ENCODE peak calls at places on chromosomes 7 and 10, in eight cellular contexts. M is substantia nigra; T is left ventricle myocardium inferior; D is psoas muscle; B is CD4-positive, alpha-beta T cell; O is A549; Z is tibial artery; L is H9. P is an unnamed sample.

GRCh38 chr10:61244261-61244775 is 208.9 kb downstream of the TMEM26 start:
- DNase-seq in M (no peak), T (no peak), D (no peak), B (no peak), O (no peak), Z (no peak), L (no peak), P (no peak)

GRCh38 chr7:71613316-71613715 is 481.4 kb downstream of the GALNT17 start:
- DNase-seq in M (no peak), T (no peak), D (no peak), B (no peak), O (no peak), Z (no peak), L (no peak), P (no peak)

GRCh38 chr10:98659951-98660350 is 213.2 kb upstream of the HPS1 start:
- DNase-seq in M (no peak), T (no peak), D (no peak), B (no peak), O (no peak), Z (no peak), L (no peak), P (no peak)

GRCh38 chr10:28892818-28893547 is 215.7 kb downstream of the BAMBI start:
- DNase-seq in M (no peak), T (no peak), D (no peak), B (no peak), O (no peak), Z (no peak), L (no peak), P (no peak)

GRCh38 chr7:104207348-104207730 is 474 bp downstream of the ORC5 start:
- DNase-seq in M (no peak), T (no peak), D (no peak), B (no peak), O (no peak), Z (no peak), L (no peak), P (no peak)

GRCh38 chr10:104441601-104442000 is 88.0 kb downstream of the CFAP58 start:
- DNase-seq in M (no peak), T (no peak), D (no peak), B (no peak), O (no peak), Z (no peak), L (no peak), P (peak; percentile 52)

GRCh38 chr10:125742465-125742864 is 23.0 kb downstream of the EDRF1 start:
- DNase-seq in M (no peak), T (no peak), D (no peak), B (no peak), O (no peak), Z (no peak), L (no peak), P (no peak)

GRCh38 chr10:102769375-102770107 is 25.8 kb downstream of the WBP1L start:
- DNase-seq in M (no peak), T (no peak), D (no peak), B (no peak), O (peak; percentile 44), Z (no peak), L (no peak), P (peak; percentile 77)

GRCh38 chr10:119478111-119479047 is 64.1 kb downstream of the RGS10 start:
- DNase-seq in M (no peak), T (no peak), D (no peak), B (no peak), O (no peak), Z (no peak), L (no peak), P (no peak)

GRCh38 chr7:34143397-34143796 is 238.1 kb downstream of the BMPER start:
- DNase-seq in M (no peak), T (no peak), D (no peak), B (no peak), O (no peak), Z (no peak), L (no peak), P (no peak)

GRCh38 chr7:46432666-46433065 is 511.6 kb upstream of the IGFBP3 start:
- DNase-seq in M (no peak), T (no peak), D (no peak), B (no peak), O (peak; percentile 10), Z (no peak), L (no peak), P (peak; percentile 89)

GRCh38 chr7:7418997-7419396 is 116.7 kb downstream of the COL28A1 start:
- DNase-seq in M (no peak), T (no peak), D (no peak), B (no peak), O (no peak), Z (no peak), L (no peak), P (no peak)

GRCh38 chr10:112235920-112236319 is 47.3 kb upstream of the TECTB start:
- DNase-seq in M (no peak), T (no peak), D (no peak), B (no peak), O (no peak), Z (no peak), L (no peak), P (peak; percentile 29)

DNA sequence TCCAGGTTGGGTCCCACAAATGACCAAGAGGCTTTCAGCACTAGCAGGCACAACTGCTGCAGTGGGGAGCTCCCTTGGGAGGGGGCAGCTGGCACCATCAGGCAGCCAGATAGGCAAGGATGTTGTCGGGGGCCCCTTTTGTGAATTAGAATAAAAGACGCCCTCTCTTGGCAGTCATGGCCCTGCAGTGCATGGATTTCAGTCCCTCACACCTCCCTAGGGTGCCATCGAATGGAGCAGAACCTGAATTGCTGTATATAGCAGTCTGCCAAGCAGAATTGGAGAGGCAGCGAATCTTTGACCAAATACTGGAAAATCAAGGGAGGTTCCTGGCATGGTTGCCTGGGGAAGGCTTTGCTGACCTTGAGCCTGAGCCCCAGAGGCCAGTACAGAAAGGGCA is 22.4 kb upstream of the ADCYAP1R1 start:
- DNase-seq in M (no peak), T (no peak), D (no peak), B (no peak), O (no peak), Z (no peak), L (no peak), P (no peak)
- H3K27ac ChIP-seq in M (no peak overlapping the region), T (no peak overlapping the region), D (no peak overlapping the region), B (no peak overlapping the region), O (no peak overlapping the region), Z (no peak overlapping the region), L (no peak overlapping the region), P (no peak overlapping the region)

GRCh38 chr7:156435486-156436231 is 204.9 kb upstream of the RNF32 start:
- DNase-seq in M (no peak), T (no peak), D (no peak), B (no peak), O (no peak), Z (no peak), L (no peak), P (no peak)

GRCh38 chr7:156442503-156442902 is 198.1 kb upstream of the RNF32 start:
- DNase-seq in M (no peak), T (no peak), D (no peak), B (no peak), O (no peak), Z (no peak), L (no peak), P (no peak)

GRCh38 chr7:156437021-156437614 is 203.5 kb upstream of the RNF32 start:
- DNase-seq in M (no peak), T (no peak), D (no peak), B (no peak), O (no peak), Z (no peak), L (no peak), P (no peak)

GRCh38 chr7:156438011-156438410 is 202.6 kb upstream of the RNF32 start:
- DNase-seq in M (no peak), T (no peak), D (no peak), B (no peak), O (no peak), Z (no peak), L (no peak), P (no peak)

DNA sequence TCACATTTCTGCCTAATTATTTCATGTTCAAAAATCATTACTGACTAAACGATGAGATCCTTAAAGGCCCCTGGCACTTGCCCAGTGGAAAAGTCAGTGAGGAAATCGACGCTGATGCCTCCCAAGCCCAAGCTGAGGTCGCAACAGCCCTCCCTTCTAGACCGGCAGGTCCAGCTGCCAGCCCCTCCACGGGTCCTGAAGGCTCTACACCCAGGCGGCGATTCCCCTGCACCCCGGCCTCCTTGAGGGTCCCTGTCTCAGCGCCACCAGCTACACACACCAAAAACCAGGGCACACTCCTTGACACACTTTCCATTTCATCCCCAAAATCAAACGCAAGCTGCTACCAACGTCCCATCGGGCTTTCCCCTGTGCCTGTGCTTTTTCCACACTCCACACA is 200.1 kb upstream of the RNF32 start:
- DNase-seq in M (no peak), T (no peak), D (no peak), B (no peak), O (no peak), Z (no peak), L (no peak), P (no peak)
- H3K27ac ChIP-seq in M (no peak overlapping the region), T (no peak overlapping the region), D (no peak overlapping the region), B (no peak overlapping the region), O (no peak overlapping the region), Z (no peak overlapping the region), L (no peak overlapping the region), P (no peak overlapping the region)

DNA sequence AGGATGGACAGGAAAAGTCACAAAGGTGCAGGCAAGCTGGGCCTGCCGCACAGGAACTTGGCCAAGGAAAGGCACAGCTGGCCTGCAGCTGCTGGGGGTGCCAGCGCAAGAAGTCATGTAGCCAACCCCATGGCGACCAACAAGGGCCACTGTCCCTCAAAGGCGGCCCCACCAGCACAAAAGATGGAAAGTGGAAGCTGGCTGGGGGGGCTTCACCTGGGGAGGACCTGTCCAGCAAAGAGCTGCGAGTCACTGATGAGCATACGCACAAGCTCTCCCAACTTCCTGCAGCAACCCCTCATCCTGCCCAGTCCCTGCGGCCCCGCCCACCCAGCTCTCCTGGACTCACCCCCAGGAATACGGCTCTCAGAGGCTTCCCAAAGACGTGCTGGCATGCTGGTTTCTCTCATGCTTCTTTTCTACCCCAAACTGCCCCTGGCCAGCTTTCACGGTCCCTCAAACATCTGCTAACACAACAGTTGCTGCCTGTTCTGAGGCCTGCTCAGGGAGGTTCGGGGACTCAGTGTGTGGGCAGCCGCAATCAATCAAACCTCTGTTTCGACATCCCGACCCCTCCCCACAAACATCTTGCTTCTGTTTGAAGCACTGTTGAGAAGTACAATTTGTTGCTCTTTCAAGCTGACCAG is 67.6 kb downstream of the FAM53B start:
- DNase-seq in M (no peak), T (peak; percentile 17), D (peak; percentile 36), B (no peak), O (no peak), Z (no peak), L (no peak), P (no peak)
- H3K27ac ChIP-seq in M (peak overlapping the region; percentile 95), T (peak overlapping the region; percentile 95), D (no peak overlapping the region), B (no peak overlapping the region), O (no peak overlapping the region), Z (no peak overlapping the region), L (no peak overlapping the region), P (no peak overlapping the region)

DNA sequence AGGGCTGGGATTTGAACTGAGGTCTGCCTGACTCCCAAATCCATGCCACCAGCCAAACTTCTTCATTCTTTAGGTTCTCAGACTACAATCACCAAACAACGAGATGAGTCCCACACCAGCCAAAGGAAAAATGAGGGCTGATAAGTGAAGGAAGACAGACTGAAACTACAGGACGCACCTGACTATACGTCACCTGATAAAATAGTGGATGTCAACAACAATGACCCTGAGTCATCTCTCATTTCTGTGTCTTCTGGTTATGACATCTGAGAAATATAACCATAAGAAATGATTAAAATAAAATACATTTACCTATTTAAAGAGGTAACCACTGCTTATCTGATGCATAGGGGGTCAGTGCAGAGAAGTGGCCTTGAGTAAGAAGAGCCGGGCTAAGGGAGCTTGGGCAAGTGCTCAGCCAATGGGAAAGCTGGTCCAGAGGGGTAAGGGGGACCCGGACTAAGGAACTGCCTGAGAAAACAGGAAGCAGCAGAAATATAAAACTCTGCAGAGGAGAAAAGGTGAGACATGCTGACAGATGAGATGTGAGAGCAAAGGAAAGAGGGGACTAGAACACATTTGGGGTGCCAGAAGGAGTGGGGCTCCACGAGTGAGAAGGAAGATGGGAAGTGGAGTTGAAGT is 51.8 kb downstream of the HIPK2 start:
- DNase-seq in M (no peak), T (no peak), D (no peak), B (no peak), O (no peak), Z (peak; percentile 47), L (no peak), P (no peak)
- H3K27ac ChIP-seq in M (peak overlapping the region; percentile 17), T (peak overlapping the region; percentile 91), D (peak overlapping the region; percentile 25), B (no peak overlapping the region), O (peak overlapping the region; percentile 71), Z (no peak overlapping the region), L (no peak overlapping the region), P (peak overlapping the region; percentile 79)

P was measured in epithelial cell of prostate.